ENCODE peak calls at places on chromosome X, in six cellular contexts. E is COR-L47, H is spleen, S is IMR-90, V is ELF-1, J is kidney epithelial cell. W is an unnamed sample.
A peak's percentile ranks its signal among the peaks of the same experiment; 100 is the strongest.

GRCh38 chrX:44234116-44234515 is 109.4 kb downstream of the EFHC2 start:
- DNase-seq in E (no peak), H (no peak), S (no peak), V (no peak), J (no peak), W (no peak)

GRCh38 chrX:13688772-13689518 is at the start of gene RAB9A:
- DNase-seq in E (peak; percentile 42), H (peak; percentile 94), S (peak; percentile 68), V (peak; percentile 83), J (no peak), W (peak; percentile 9)

GRCh38 chrX:112769034-112769433 is 71.6 kb downstream of the AMOT start:
- DNase-seq in E (no peak), H (no peak), S (peak; percentile 43), V (no peak), J (no peak), W (no peak)

GRCh38 chrX:43676960-43677582 is 21.0 kb downstream of the MAOA start:
- DNase-seq in E (peak; percentile 18), H (no peak), S (no peak), V (no peak), J (no peak), W (no peak)

GRCh38 chrX:12443534-12444098 is 305.3 kb downstream of the FRMPD4 start:
- DNase-seq in E (no peak), H (no peak), S (no peak), V (no peak), J (no peak), W (no peak)

GRCh38 chrX:69262036-69262905 is 97.0 kb upstream of the PJA1 start:
- DNase-seq in E (no peak), H (no peak), S (peak; percentile 10), V (no peak), J (no peak), W (no peak)

GRCh38 chrX:86066998-86067397 is 19.6 kb upstream of the CHM start:
- DNase-seq in E (no peak), H (no peak), S (no peak), V (no peak), J (no peak), W (no peak)

GRCh38 chrX:142860944-142861343 is 164.8 kb upstream of the SPANXN4 start:
- DNase-seq in E (no peak), H (no peak), S (no peak), V (no peak), J (no peak), W (no peak)

GRCh38 chrX:153905481-153906095 is 1.1 kb downstream of the AVPR2 start:
- DNase-seq in E (no peak), H (peak; percentile 74), S (no peak), V (no peak), J (no peak), W (no peak)

GRCh38 chrX:76420237-76420636 is 7.3 kb upstream of the MAGEE1 start:
- DNase-seq in E (no peak), H (no peak), S (no peak), V (no peak), J (no peak), W (no peak)

GRCh38 chrX:39613997-39614679 is 483.6 kb downstream of the BCOR start:
- DNase-seq in E (no peak), H (no peak), S (no peak), V (peak; percentile 65), J (no peak), W (no peak)

GRCh38 chrX:32268207-32268606 is 943.1 kb downstream of the DMD start:
- DNase-seq in E (no peak), H (no peak), S (no peak), V (no peak), J (no peak), W (no peak)

GRCh38 chrX:152638443-152638904 is 779 bp downstream of the GABRQ start:
- DNase-seq in E (no peak), H (no peak), S (no peak), V (no peak), J (no peak), W (no peak)

GRCh38 chrX:153225438-153226098 is 46.5 kb downstream of the MAGEA1 start:
- DNase-seq in E (no peak), H (no peak), S (no peak), V (no peak), J (no peak), W (no peak)

GRCh38 chrX:3184176-3184930 is 143.1 kb downstream of the ARSF start:
- DNase-seq in E (no peak), H (no peak), S (peak; percentile 94), V (peak; percentile 69), J (no peak), W (no peak)

GRCh38 chrX:123851010-123851409 is 8.8 kb upstream of the XIAP start:
- DNase-seq in E (no peak), H (no peak), S (no peak), V (no peak), J (no peak), W (no peak)

GRCh38 chrX:28391528-28391927 is 195.7 kb upstream of the IL1RAPL1 start:
- DNase-seq in E (no peak), H (no peak), S (no peak), V (no peak), J (no peak), W (no peak)

GRCh38 chrX:38811515-38812239 is 10.4 kb downstream of the MID1IP1 start:
- DNase-seq in E (no peak), H (no peak), S (no peak), V (no peak), J (no peak), W (no peak)

GRCh38 chrX:72027024-72027913 is 104.4 kb downstream of the RTL5 start:
- DNase-seq in E (no peak), H (no peak), S (no peak), V (no peak), J (no peak), W (no peak)

GRCh38 chrX:135389717-135390116 is 32.0 kb upstream of the SMIM10L2A start:
- DNase-seq in E (no peak), H (no peak), S (no peak), V (peak; percentile 40), J (peak; percentile 71), W (no peak)

GRCh38 chrX:110836982-110837381 is 41.4 kb upstream of the CHRDL1 start:
- DNase-seq in E (no peak), H (no peak), S (no peak), V (peak; percentile 54), J (no peak), W (no peak)

W was measured in HS-27A.